ENCODE peak calls at places on chromosomes 2 and 18, in seven cellular contexts. V is sciatic nerve; W is stimulated activated CD4-positive, alpha-beta T cell treated with anti-CD3 and anti-CD28 coated beads, Interleukin-2, amount 100 ng/mL, for 48 hours; X is anterior cingulate cortex; Z is heart left ventricle; Y is IMR-90; I is cardiac fibroblast. A is an unnamed sample.

GRCh38 chr2:190783513-190784263 is 96.9 kb upstream of the GLS start:
- DNase-seq in I (no peak), W (no peak), X (no peak), Y (no peak), Z (no peak), V (no peak), A (no peak)

GRCh38 chr2:127255146-127255545 is 35.0 kb upstream of the CYP27C1 start:
- DNase-seq in Y (no peak), V (no peak), I (no peak), W (no peak), Z (no peak), X (no peak), A (no peak)

GRCh38 chr2:120992791-120993555 is 257.3 kb downstream of the GLI2 start:
- DNase-seq in I (no peak), Y (no peak), X (no peak), V (no peak), Z (no peak), W (no peak), A (no peak)

GRCh38 chr2:133324150-133324561 is 244.1 kb downstream of the NCKAP5 start:
- DNase-seq in W (no peak), Z (no peak), I (peak), V (no peak), Y (peak), X (no peak), A (no peak)

GRCh38 chr2:28226558-28226957 is 166.1 kb upstream of the FOSL2 start:
- DNase-seq in Z (no peak), Y (no peak), I (no peak), V (no peak), W (no peak), X (no peak), A (no peak)

GRCh38 chr2:27993950-27994728 is 103.6 kb downstream of the BABAM2 start:
- DNase-seq in Z (no peak), W (no peak), V (no peak), I (no peak), Y (no peak), X (no peak), A (no peak)

GRCh38 chr2:182193291-182193690 is 207.6 kb downstream of the PPP1R1C start:
- DNase-seq in W (no peak), Z (no peak), Y (no peak), V (no peak), X (no peak), I (no peak), A (no peak)

GRCh38 chr18:25832008-25832604 is 258.3 kb downstream of the SS18 start:
- DNase-seq in V (peak), X (no peak), Z (peak), Y (peak), I (peak), W (peak), A (no peak)

GRCh38 chr2:57549642-57550102 is 496.9 kb upstream of the VRK2 start:
- DNase-seq in I (peak), Z (no peak), X (no peak), W (no peak), V (no peak), Y (no peak), A (no peak)

GRCh38 chr2:99694331-99694730 is 204.5 kb upstream of the REV1 start:
- DNase-seq in W (no peak), I (no peak), V (no peak), Z (no peak), Y (no peak), X (no peak), A (no peak)

GRCh38 chr2:20569464-20570223 is 81.3 kb downstream of the HS1BP3 start:
- DNase-seq in V (no peak), I (no peak), Y (no peak), W (no peak), Z (no peak), X (no peak), A (no peak)

GRCh38 chr2:241563981-241564595 is 5.5 kb downstream of the BOK start:
- DNase-seq in W (no peak), X (no peak), I (no peak), V (peak), Y (no peak), Z (no peak), A (no peak)

GRCh38 chr18:58258707-58259342 is 214.8 kb downstream of the NEDD4L start:
- DNase-seq in I (no peak), Z (no peak), W (no peak), V (no peak), X (no peak), Y (no peak), A (no peak)

GRCh38 chr18:9106800-9107574 is 4.5 kb downstream of the NDUFV2 start:
- DNase-seq in W (no peak), V (no peak), I (no peak), Z (no peak), Y (no peak), X (no peak), A (no peak)

GRCh38 chr2:45898819-45899218 is 247.3 kb downstream of the PRKCE start:
- DNase-seq in Z (peak), X (no peak), Y (no peak), V (no peak), W (no peak), I (peak), A (no peak)

GRCh38 chr2:55357907-55358306 is 61.7 kb downstream of the CCDC88A start:
- DNase-seq in W (no peak), V (no peak), X (no peak), I (peak), Z (no peak), Y (peak), A (no peak)

GRCh38 chr2:45707034-45707433 is 55.6 kb downstream of the PRKCE start:
- DNase-seq in Z (no peak), V (no peak), Y (no peak), W (no peak), I (no peak), X (no peak), A (no peak)

GRCh38 chr2:15563227-15564100 is 2.3 kb upstream of the NBAS start:
- DNase-seq in Y (no peak), X (no peak), Z (no peak), V (no peak), I (no peak), W (no peak), A (no peak)

A was measured in NK-92 treated with Interleukin-12 subunit alpha and Interleukin-12 subunit beta, amount 100 ng/mL, for 24 hours.